ENCODE peak calls at places on chromosomes 5 and 9, in six cellular contexts. V, B, D, U, W and G are unnamed samples.

GRCh38 chr5:55880453-55880852 is 29.3 kb downstream of the IL31RA start:
- ATAC-seq in W (no peak), V (peak; percentile 45), B (no peak), U (peak; percentile 76), D (no peak), G (no peak)

GRCh38 chr9:127961166-127961490 is 19.7 kb downstream of the EEIG1 start:
- ATAC-seq in U (no peak), B (no peak), V (no peak), D (no peak), W (no peak), G (no peak)

GRCh38 chr9:26132913-26133312 is 454.7 kb upstream of the TUSC1 start:
- ATAC-seq in U (no peak), B (no peak), D (no peak), V (no peak), W (no peak), G (no peak)

GRCh38 chr9:77944556-77945261 is 86.9 kb downstream of the GNAQ start:
- ATAC-seq in V (no peak), B (no peak), W (peak; percentile 50), D (peak; percentile 62), U (no peak), G (no peak)

GRCh38 chr5:175484322-175484721 is 6.0 kb downstream of the SFXN1 start:
- ATAC-seq in B (no peak), W (no peak), U (no peak), V (no peak), D (no peak), G (no peak)

GRCh38 chr9:95726756-95727155 is 148.7 kb upstream of the ERCC6L2 start:
- ATAC-seq in V (no peak), W (no peak), D (no peak), U (no peak), B (no peak), G (no peak)

GRCh38 chr9:72858089-72858912 is 94.6 kb downstream of the ALDH1A1 start:
- ATAC-seq in W (no peak), U (no peak), D (no peak), V (no peak), B (no peak), G (no peak)

GRCh38 chr9:129602598-129603415 is 18.1 kb downstream of the C9orf50 start:
- ATAC-seq in U (peak; percentile 46), V (peak; percentile 48), W (peak; percentile 22), B (peak; percentile 18), D (no peak), G (peak; percentile 37)

GRCh38 chr5:126913316-126913715 is 117.0 kb downstream of the MARCHF3 start:
- ATAC-seq in B (no peak), W (no peak), D (no peak), U (no peak), V (no peak), G (no peak)

GRCh38 chr9:15142903-15143534 is 164.0 kb downstream of the TTC39B start:
- ATAC-seq in B (peak; percentile 53), U (peak; percentile 75), W (peak; percentile 71), V (peak; percentile 72), D (peak; percentile 74), G (peak; percentile 56)

GRCh38 chr5:111099058-111099778 is 7.1 kb downstream of the WDR36 start:
- ATAC-seq in B (no peak), U (no peak), V (no peak), D (no peak), W (no peak), G (no peak)

GRCh38 chr9:136617746-136618577 is 44.8 kb upstream of the EGFL7 start:
- ATAC-seq in V (no peak), W (no peak), U (peak; percentile 66), D (no peak), B (no peak), G (peak; percentile 68)

GRCh38 chr9:7371032-7371431 is 428.5 kb downstream of the DMAC1 start:
- ATAC-seq in D (no peak), B (no peak), U (no peak), W (no peak), V (no peak), G (no peak)

GRCh38 chr5:15544039-15544438 is 44.1 kb downstream of the FBXL7 start:
- ATAC-seq in W (no peak), V (no peak), D (no peak), B (no peak), U (no peak), G (no peak)

GRCh38 chr9:127562271-127562780 is 49.8 kb upstream of the STXBP1 start:
- ATAC-seq in B (no peak), D (no peak), V (no peak), U (no peak), W (no peak), G (no peak)

GRCh38 chr5:107814183-107814582 is 143.4 kb upstream of the EFNA5 start:
- ATAC-seq in B (no peak), D (no peak), W (no peak), V (no peak), U (no peak), G (no peak)

GRCh38 chr9:16289639-16290038 is 580.8 kb downstream of the BNC2 start:
- ATAC-seq in V (no peak), D (no peak), B (no peak), W (no peak), U (peak; percentile 91), G (peak; percentile 55)

GRCh38 chr5:10301842-10302610 is 5.7 kb downstream of the CMBL start:
- ATAC-seq in B (no peak), D (no peak), W (no peak), U (no peak), V (no peak), G (no peak)

GRCh38 chr5:170233358-170233892 is 640 bp downstream of the C5orf58 start:
- ATAC-seq in D (no peak), B (no peak), W (no peak), V (no peak), U (no peak), G (no peak)

GRCh38 chr5:75405296-75405695 is 68.3 kb downstream of the HMGCR start:
- ATAC-seq in B (no peak), W (no peak), U (no peak), D (no peak), V (no peak), G (no peak)

GRCh38 chr9:93020785-93021670 is 37.5 kb upstream of the SUSD3 start:
- ATAC-seq in B (peak; percentile 37), D (peak; percentile 72), V (peak; percentile 95), W (peak; percentile 63), U (no peak), G (no peak)

GRCh38 chr5:33370135-33370472 is 70.7 kb upstream of the TARS1 start:
- ATAC-seq in U (no peak), D (no peak), B (no peak), W (no peak), V (no peak), G (no peak)

GRCh38 chr9:35673132-35673997 is at the start of gene CA9:
- ATAC-seq in B (no peak), U (no peak), D (no peak), W (no peak), V (no peak), G (no peak)